ENCODE peak calls at places on chromosomes 5 and 9, in seven cellular contexts. E, H, Y, Q, R, X and V are unnamed samples.

GRCh38 chr9:21680590-21680989 is 121.8 kb upstream of the MTAP start:
- DNase-seq in H (no peak), E (no peak), Q (no peak), R (no peak), X (peak; percentile 59), Y (no peak), V (no peak)

GRCh38 chr5:127254729-127255284 is 35.8 kb upstream of the MEGF10 start:
- DNase-seq in H (no peak), E (peak; percentile 85), Y (no peak), Q (no peak), R (no peak), X (peak; percentile 13), V (no peak)

GRCh38 chr9:25677301-25678146 is 720 bp downstream of the TUSC1 start:
- DNase-seq in Y (peak; percentile 22), Q (peak; percentile 51), R (peak; percentile 90), X (peak; percentile 81), H (no peak), E (peak; percentile 14), V (peak; percentile 90)

GRCh38 chr5:34817558-34818351 is 21.2 kb upstream of the TTC23L start:
- DNase-seq in Q (no peak), H (no peak), E (no peak), Y (no peak), R (no peak), X (no peak), V (peak; percentile 46)

GRCh38 chr9:97548819-97549540 is 47.5 kb downstream of the TMOD1 start:
- DNase-seq in Q (no peak), R (no peak), E (no peak), X (no peak), H (no peak), Y (no peak), V (no peak)

GRCh38 chr9:77756449-77756848 is 108.3 kb upstream of the GNA14 start:
- DNase-seq in Y (no peak), H (no peak), E (no peak), R (no peak), X (peak; percentile 37), Q (no peak), V (peak; percentile 15)

GRCh38 chr5:6712136-6712581 is 1.1 kb upstream of the TENT4A start:
- DNase-seq in E (peak; percentile 84), H (peak; percentile 39), Y (peak; percentile 58), Q (peak; percentile 81), R (peak; percentile 66), X (peak; percentile 66), V (peak; percentile 76)

GRCh38 chr5:38166832-38167231 is 91.5 kb upstream of the EGFLAM start:
- DNase-seq in Y (no peak), Q (no peak), H (no peak), R (no peak), E (no peak), X (no peak), V (no peak)

GRCh38 chr9:121876658-121877271 is 216.3 kb downstream of the TTLL11 start:
- DNase-seq in X (no peak), H (no peak), Q (no peak), Y (no peak), R (no peak), E (peak; percentile 90), V (no peak)

GRCh38 chr9:31868830-31869229 is 515.6 kb upstream of the ACO1 start:
- DNase-seq in X (no peak), R (no peak), E (no peak), Q (no peak), Y (no peak), H (no peak), V (no peak)

GRCh38 chr5:72209515-72210115 is 102.3 kb downstream of the MAP1B start:
- DNase-seq in Y (no peak), Q (no peak), R (no peak), X (no peak), H (no peak), E (peak; percentile 50), V (no peak)

GRCh38 chr9:109277451-109277850 is 43.4 kb downstream of the EPB41L4B start:
- DNase-seq in X (no peak), Y (no peak), R (no peak), H (no peak), Q (no peak), E (no peak), V (no peak)

GRCh38 chr9:23824241-23825142 is 1.5 kb downstream of the ELAVL2 start:
- DNase-seq in Y (no peak), H (no peak), R (no peak), E (no peak), X (no peak), Q (no peak), V (no peak)

GRCh38 chr5:135246923-135247795 is 151.9 kb downstream of the MACROH2A1 start:
- DNase-seq in Y (no peak), E (peak; percentile 99), H (no peak), X (peak; percentile 85), Q (peak; percentile 55), R (peak; percentile 51), V (peak; percentile 77)

GRCh38 chr5:160197341-160198147 is 31.8 kb upstream of the FABP6 start:
- DNase-seq in X (no peak), Q (no peak), R (no peak), H (no peak), E (no peak), Y (no peak), V (peak; percentile 87)

GRCh38 chr5:173495225-173495904 is 121.1 kb downstream of the BOD1 start:
- DNase-seq in X (no peak), E (no peak), Y (no peak), R (no peak), Q (no peak), H (no peak), V (no peak)